ENCODE peak calls at places on chromosomes 7 and 10, in eight cellular contexts. W is fibroblast of the conjunctiva; N is stimulated activated CD8-positive, alpha-beta memory T cell treated with anti-CD3 and anti-CD28 coated beads, Interleukin-12 subunit alpha, Interleukin-12 subunit beta, amount 100 ng/mL, for 4 hours; S is GM13976; K is activated T-helper 9 cell treated with anti-CD3 and anti-CD28 coated beads, Interleukin-2, amount 50 U/mL, for 16 hours; A is iPS-NIHi11; T is progenitor cell of endocrine pancreas; L is left cardiac atrium. P is an unnamed sample.

GRCh38 chr7:45880433-45880860 is 7.6 kb upstream of the CCDC201 start:
- DNase-seq in W (no peak), N (no peak), S (no peak), K (no peak), A (no peak), T (no peak), L (no peak), P (no peak)

GRCh38 chr7:74420006-74420405 is 33.7 kb upstream of the GTF2IRD1 start:
- DNase-seq in W (no peak), N (no peak), S (no peak), K (no peak), A (no peak), T (no peak), L (no peak), P (no peak)

GRCh38 chr10:71970869-71971268 is 6.7 kb downstream of the CHST3 start:
- DNase-seq in W (no peak), N (no peak), S (no peak), K (no peak), A (no peak), T (no peak), L (no peak), P (no peak)

GRCh38 chr10:9331583-9332008 is 1277.1 kb downstream of the GATA3 start:
- DNase-seq in W (peak; percentile 51), N (no peak), S (peak; percentile 58), K (no peak), A (peak; percentile 60), T (no peak), L (no peak), P (peak; percentile 54)

GRCh38 chr7:22781230-22781711 is 41.4 kb downstream of the TOMM7 start:
- DNase-seq in W (peak; percentile 33), N (no peak), S (no peak), K (no peak), A (no peak), T (no peak), L (no peak), P (no peak)

GRCh38 chr7:24721378-24722030 is 35.8 kb downstream of the GSDME start:
- DNase-seq in W (no peak), N (no peak), S (no peak), K (no peak), A (no peak), T (no peak), L (no peak), P (no peak)

GRCh38 chr7:44757311-44757710 is 8.7 kb downstream of the ZMIZ2 start:
- DNase-seq in W (no peak), N (no peak), S (peak; percentile 16), K (no peak), A (peak; percentile 10), T (no peak), L (peak; percentile 71), P (no peak)

GRCh38 chr7:155454183-155455112 is 3.5 kb upstream of the EN2 start:
- DNase-seq in W (no peak), N (no peak), S (no peak), K (no peak), A (no peak), T (no peak), L (no peak), P (peak; percentile 47)